ENCODE peak calls at places on chromosomes 6 and 20, in six cellular contexts. One of them, this sample, is unnamed.

GRCh38 chr6:33451606-33452005 is 2.8 kb upstream of the ZBTB9 start:
- DNase-seq in IMR-90: no peak
- DNase-seq in heart right ventricle: no peak
- DNase-seq in OCI-LY7: no peak
- DNase-seq in left ventricle myocardium inferior: no peak
- DNase-seq in fibroblast of mammary gland: no peak
- DNase-seq in this sample: no peak

GRCh38 chr6:170251776-170252571 is 38.9 kb downstream of the DLL1 start:
- DNase-seq in OCI-LY7: no peak
- DNase-seq in left ventricle myocardium inferior: no peak
- DNase-seq in fibroblast of mammary gland: no peak
- DNase-seq in IMR-90: no peak
- DNase-seq in heart right ventricle: no peak
- DNase-seq in this sample: no peak

GRCh38 chr6:123742626-123743025 is 61.0 kb upstream of the NKAIN2 start:
- DNase-seq in left ventricle myocardium inferior: no peak
- DNase-seq in fibroblast of mammary gland: peak
- DNase-seq in heart right ventricle: no peak
- DNase-seq in OCI-LY7: no peak
- DNase-seq in IMR-90: no peak
- DNase-seq in this sample: no peak

GRCh38 chr6:105688573-105688972 is 285.7 kb upstream of the PREP start:
- DNase-seq in IMR-90: no peak
- DNase-seq in heart right ventricle: no peak
- DNase-seq in OCI-LY7: no peak
- DNase-seq in left ventricle myocardium inferior: no peak
- DNase-seq in fibroblast of mammary gland: no peak
- DNase-seq in this sample: no peak

GRCh38 chr6:75579951-75580350 is 21.7 kb upstream of the SENP6 start:
- DNase-seq in IMR-90: no peak
- DNase-seq in fibroblast of mammary gland: no peak
- DNase-seq in left ventricle myocardium inferior: no peak
- DNase-seq in heart right ventricle: no peak
- DNase-seq in OCI-LY7: no peak
- DNase-seq in this sample: no peak

GRCh38 chr20:32326507-32326851 is 31.7 kb upstream of the ASXL1 start:
- DNase-seq in OCI-LY7: no peak
- DNase-seq in heart right ventricle: no peak
- DNase-seq in left ventricle myocardium inferior: no peak
- DNase-seq in fibroblast of mammary gland: no peak
- DNase-seq in IMR-90: peak
- DNase-seq in this sample: no peak

GRCh38 chr6:32835167-32835893 is 3.2 kb downstream of the TAP2 start:
- DNase-seq in left ventricle myocardium inferior: no peak
- DNase-seq in IMR-90: no peak
- DNase-seq in heart right ventricle: no peak
- DNase-seq in fibroblast of mammary gland: no peak
- DNase-seq in OCI-LY7: no peak
- DNase-seq in this sample: no peak

GRCh38 chr6:63465750-63466149 is 106.5 kb upstream of the LOC128125822 start:
- DNase-seq in heart right ventricle: no peak
- DNase-seq in OCI-LY7: no peak
- DNase-seq in IMR-90: no peak
- DNase-seq in fibroblast of mammary gland: no peak
- DNase-seq in left ventricle myocardium inferior: no peak
- DNase-seq in this sample: no peak

GRCh38 chr6:52183131-52183530 is 3.0 kb upstream of the IL17A start:
- DNase-seq in left ventricle myocardium inferior: no peak
- DNase-seq in heart right ventricle: no peak
- DNase-seq in fibroblast of mammary gland: no peak
- DNase-seq in IMR-90: no peak
- DNase-seq in OCI-LY7: no peak
- DNase-seq in this sample: no peak

GRCh38 chr6:93721386-93722048 is 302.2 kb upstream of the EPHA7 start:
- DNase-seq in OCI-LY7: peak
- DNase-seq in left ventricle myocardium inferior: no peak
- DNase-seq in IMR-90: no peak
- DNase-seq in heart right ventricle: no peak
- DNase-seq in fibroblast of mammary gland: peak
- DNase-seq in this sample: peak

GRCh38 chr20:54221996-54222890 is 14.4 kb downstream of the PFDN4 start:
- DNase-seq in fibroblast of mammary gland: no peak
- DNase-seq in IMR-90: no peak
- DNase-seq in heart right ventricle: no peak
- DNase-seq in left ventricle myocardium inferior: no peak
- DNase-seq in OCI-LY7: no peak
- DNase-seq in this sample: no peak

GRCh38 chr6:135087803-135088202 is 33.2 kb upstream of the HBS1L start:
- DNase-seq in left ventricle myocardium inferior: no peak
- DNase-seq in fibroblast of mammary gland: peak
- DNase-seq in OCI-LY7: no peak
- DNase-seq in IMR-90: no peak
- DNase-seq in heart right ventricle: no peak
- DNase-seq in this sample: no peak

DNA sequence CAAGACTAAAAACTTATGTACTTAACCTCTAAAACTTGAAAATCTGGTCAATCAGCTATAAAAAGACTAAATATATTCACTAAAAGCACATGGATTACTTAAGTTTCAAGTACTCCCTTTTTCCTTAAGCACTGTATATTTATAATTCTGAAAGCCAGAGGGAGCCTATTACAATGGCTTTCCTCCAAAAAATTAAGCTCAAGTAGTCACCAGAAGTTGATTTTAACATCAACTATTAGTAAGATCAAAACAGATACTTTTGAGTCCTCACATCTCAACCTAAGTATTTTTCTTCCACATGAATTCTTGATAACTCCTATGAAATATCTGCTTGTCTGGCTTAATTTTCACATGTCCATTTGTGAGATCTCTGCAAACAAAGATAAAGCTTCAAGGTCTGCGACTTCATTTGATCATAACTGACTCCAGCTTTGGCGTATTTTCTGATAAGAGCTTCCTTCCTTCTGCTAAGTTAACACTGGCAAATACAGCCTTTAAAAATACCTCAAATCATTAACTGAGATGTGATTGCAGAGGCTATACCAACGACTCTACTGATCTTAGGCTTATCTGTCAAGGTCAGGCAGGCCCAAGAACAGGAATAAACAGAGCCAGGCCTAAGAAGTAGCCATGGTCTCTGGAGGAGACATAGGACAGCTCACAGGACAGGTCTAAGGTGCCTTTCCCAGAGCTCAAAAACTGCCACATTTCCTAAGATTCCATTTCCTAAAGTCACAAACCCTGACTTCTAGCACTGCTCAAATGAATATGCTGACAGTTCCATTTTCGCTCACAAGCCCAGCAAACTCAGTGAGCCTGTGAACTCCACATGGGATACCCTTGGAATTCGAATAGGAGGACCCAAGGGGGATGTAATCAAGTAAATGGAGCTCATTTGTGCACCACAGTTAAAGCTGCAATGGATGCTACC is 10.0 kb downstream of the SNX5 start:
- DNase-seq in heart right ventricle: no peak
- DNase-seq in left ventricle myocardium inferior: no peak
- DNase-seq in OCI-LY7: no peak
- DNase-seq in fibroblast of mammary gland: peak
- DNase-seq in IMR-90: peak
- DNase-seq in this sample: peak
- TF ChIP-seq CTCF in heart right ventricle: peak
- TF ChIP-seq CTCF in left ventricle myocardium inferior: peak
- TF ChIP-seq CTCF in OCI-LY7: no peak
- TF ChIP-seq CTCF in fibroblast of mammary gland: peak
- TF ChIP-seq CTCF in IMR-90: peak
- TF ChIP-seq CTCF in this sample: no peak

DNA sequence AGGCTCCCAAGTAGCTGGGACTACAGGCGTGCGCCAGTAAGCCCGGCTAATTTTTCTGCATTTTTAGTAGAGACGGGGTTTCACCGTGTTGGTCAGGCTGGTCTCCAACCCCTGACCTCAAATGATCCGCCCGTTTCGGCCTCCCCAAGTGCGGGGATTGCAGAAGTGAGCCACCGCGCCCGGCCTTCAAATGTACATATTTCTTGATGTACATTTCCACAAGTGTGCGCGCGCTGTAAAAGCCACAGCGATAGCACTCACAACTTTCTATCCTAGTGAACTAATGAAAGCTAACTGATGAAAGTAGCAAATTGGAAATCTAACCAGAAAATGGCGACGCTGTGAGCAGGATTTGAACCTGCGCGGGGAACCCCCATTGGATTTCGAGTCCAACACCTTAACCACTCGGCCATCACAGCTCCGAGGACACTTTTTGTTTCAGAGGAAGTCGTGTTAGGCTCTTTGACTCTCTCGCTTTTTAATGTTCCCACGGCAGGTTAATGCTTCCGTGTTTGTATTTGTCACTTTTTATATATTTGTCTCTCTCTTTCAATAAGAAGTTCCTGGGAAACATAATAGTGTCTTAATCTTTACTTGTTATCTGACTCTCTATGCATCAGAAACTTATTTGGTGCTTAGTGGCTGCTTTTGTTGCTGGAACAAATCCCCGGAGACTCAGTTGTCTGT is 199.4 kb upstream of the ZNF184 start:
- DNase-seq in IMR-90: peak
- DNase-seq in fibroblast of mammary gland: peak
- DNase-seq in left ventricle myocardium inferior: no peak
- DNase-seq in heart right ventricle: no peak
- DNase-seq in OCI-LY7: no peak
- DNase-seq in this sample: peak
- H3K4me3 ChIP-seq in IMR-90: no peak
- H3K4me3 ChIP-seq in fibroblast of mammary gland: peak
- H3K4me3 ChIP-seq in left ventricle myocardium inferior: no peak
- H3K4me3 ChIP-seq in heart right ventricle: no peak
- H3K4me3 ChIP-seq in OCI-LY7: no peak
- H3K4me3 ChIP-seq in this sample: no peak

GRCh38 chr6:126553856-126554255 is 213.9 kb downstream of the CENPW start:
- DNase-seq in left ventricle myocardium inferior: no peak
- DNase-seq in heart right ventricle: no peak
- DNase-seq in OCI-LY7: no peak
- DNase-seq in IMR-90: no peak
- DNase-seq in fibroblast of mammary gland: peak
- DNase-seq in this sample: peak
- TF ChIP-seq CTCF in left ventricle myocardium inferior: no peak
- TF ChIP-seq CTCF in heart right ventricle: no peak
- TF ChIP-seq CTCF in OCI-LY7: no peak
- TF ChIP-seq CTCF in IMR-90: no peak
- TF ChIP-seq CTCF in fibroblast of mammary gland: no peak
- TF ChIP-seq CTCF in this sample: no peak

GRCh38 chr6:41966961-41967311 is 25.3 kb upstream of the CCND3 start:
- DNase-seq in IMR-90: peak
- DNase-seq in heart right ventricle: no peak
- DNase-seq in left ventricle myocardium inferior: no peak
- DNase-seq in fibroblast of mammary gland: peak
- DNase-seq in OCI-LY7: no peak
- DNase-seq in this sample: peak
- H3K4me3 ChIP-seq in IMR-90: no peak
- H3K4me3 ChIP-seq in heart right ventricle: no peak
- H3K4me3 ChIP-seq in left ventricle myocardium inferior: no peak
- H3K4me3 ChIP-seq in fibroblast of mammary gland: no peak
- H3K4me3 ChIP-seq in OCI-LY7: no peak
- H3K4me3 ChIP-seq in this sample: no peak

DNA sequence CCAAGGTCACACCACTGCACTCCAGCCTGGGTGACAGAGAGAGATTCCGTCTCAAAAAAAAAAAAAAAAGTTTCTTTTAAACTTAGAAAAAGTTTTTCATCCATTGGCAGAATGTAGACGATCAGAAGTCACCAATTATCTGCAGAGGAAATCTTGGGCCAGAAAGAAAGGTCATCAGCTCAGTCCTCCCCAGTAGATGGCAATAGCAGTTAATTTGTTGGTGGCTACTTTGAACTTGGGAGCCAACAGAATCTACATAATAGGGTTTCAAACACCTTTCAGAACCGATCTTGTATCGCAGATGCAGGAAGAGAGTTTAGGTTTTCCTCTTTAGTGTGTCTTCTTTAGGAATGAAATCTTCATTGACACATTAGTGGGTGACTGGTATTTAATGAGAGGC is 41.7 kb downstream of the LBP start:
- DNase-seq in IMR-90: no peak
- DNase-seq in fibroblast of mammary gland: no peak
- DNase-seq in left ventricle myocardium inferior: no peak
- DNase-seq in OCI-LY7: peak
- DNase-seq in heart right ventricle: no peak
- DNase-seq in this sample: no peak
- TF ChIP-seq CTCF in IMR-90: no peak
- TF ChIP-seq CTCF in fibroblast of mammary gland: peak
- TF ChIP-seq CTCF in left ventricle myocardium inferior: no peak
- TF ChIP-seq CTCF in OCI-LY7: peak
- TF ChIP-seq CTCF in heart right ventricle: no peak
- TF ChIP-seq CTCF in this sample: no peak

DNA sequence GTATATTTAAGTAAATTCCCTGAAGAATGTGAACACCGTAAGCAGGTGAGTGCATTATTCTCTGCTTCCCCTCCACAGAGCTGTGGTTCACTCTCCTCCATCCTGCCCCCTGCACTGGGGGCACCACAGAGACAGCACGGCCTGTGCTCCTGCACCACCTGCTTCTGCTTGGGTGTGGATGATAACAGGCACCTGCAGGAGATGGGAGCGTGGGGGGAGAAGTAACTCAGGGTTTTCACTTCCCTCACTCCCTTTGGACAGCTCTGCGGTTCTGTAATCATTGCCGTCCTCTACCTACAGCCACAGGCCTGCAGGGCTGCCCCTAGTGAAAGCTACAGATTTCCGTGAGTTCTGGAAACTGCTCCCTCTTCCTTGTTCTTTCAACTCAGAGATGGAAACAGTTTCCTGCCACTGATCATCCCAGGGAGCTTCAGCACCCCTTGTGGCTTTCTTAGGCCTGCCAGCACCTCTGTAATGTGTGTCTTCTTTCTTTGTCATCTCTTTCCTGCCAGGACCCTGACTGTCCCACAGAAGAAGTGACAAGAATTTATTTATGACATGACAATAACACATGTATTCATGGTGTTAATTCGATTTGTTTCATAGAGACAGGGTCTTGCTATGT is 21.3 kb upstream of the MICB start:
- DNase-seq in OCI-LY7: peak
- DNase-seq in left ventricle myocardium inferior: no peak
- DNase-seq in fibroblast of mammary gland: no peak
- DNase-seq in IMR-90: no peak
- DNase-seq in heart right ventricle: no peak
- DNase-seq in this sample: no peak
- H3K4me3 ChIP-seq in OCI-LY7: no peak
- H3K4me3 ChIP-seq in left ventricle myocardium inferior: no peak
- H3K4me3 ChIP-seq in fibroblast of mammary gland: no peak
- H3K4me3 ChIP-seq in IMR-90: no peak
- H3K4me3 ChIP-seq in heart right ventricle: no peak
- H3K4me3 ChIP-seq in this sample: no peak

This sample was measured in foreskin fibroblast.